ENCODE peak calls at places on chromosomes 2 and 18, in seven cellular contexts. J is erythroblast, K is lower lobe of right lung, Y is upper lobe of left lung, C is Daoy, O is HTR-8/SVneo, V is T-helper 2 cell. M is an unnamed sample.

GRCh38 chr2:191171708-191172355 is 21.0 kb upstream of the STAT4 start:
- DNase-seq in J (no peak), K (no peak), Y (no peak), C (peak), O (peak), V (no peak), M (peak)

GRCh38 chr18:12278153-12278764 is 24.1 kb downstream of the CIDEA start:
- DNase-seq in J (no peak), K (no peak), Y (no peak), C (peak), O (no peak), V (no peak), M (no peak)

GRCh38 chr2:211623096-211623495 is 915.5 kb downstream of the ERBB4 start:
- DNase-seq in J (no peak), K (no peak), Y (no peak), C (no peak), O (no peak), V (no peak), M (no peak)

GRCh38 chr2:207933396-207934045 is 91.8 kb downstream of the PLEKHM3 start:
- DNase-seq in J (no peak), K (no peak), Y (no peak), C (no peak), O (no peak), V (no peak), M (no peak)

GRCh38 chr2:114389021-114389420 is 53.4 kb upstream of the DPP10 start:
- DNase-seq in J (no peak), K (no peak), Y (no peak), C (no peak), O (no peak), V (no peak), M (no peak)

GRCh38 chr2:96159084-96159830 is 14.0 kb upstream of the DUSP2 start:
- DNase-seq in J (no peak), K (no peak), Y (peak), C (no peak), O (no peak), V (no peak), M (no peak)

GRCh38 chr2:159617651-159618050 is 1.3 kb upstream of the BAZ2B start:
- DNase-seq in J (peak), K (no peak), Y (no peak), C (peak), O (no peak), V (no peak), M (peak)

GRCh38 chr2:135245055-135245454 is 193.0 kb downstream of the RAB3GAP1 start:
- DNase-seq in J (no peak), K (no peak), Y (no peak), C (peak), O (peak), V (no peak), M (no peak)

GRCh38 chr2:190365499-190366204 is 22.3 kb downstream of the INPP1 start:
- DNase-seq in J (no peak), K (no peak), Y (no peak), C (no peak), O (no peak), V (no peak), M (no peak)

GRCh38 chr2:38633895-38634294 is 31.2 kb upstream of the HNRNPLL start:
- DNase-seq in J (no peak), K (no peak), Y (no peak), C (no peak), O (no peak), V (no peak), M (no peak)

GRCh38 chr2:148338544-148338943 is 306.0 kb upstream of the EPC2 start:
- DNase-seq in J (no peak), K (no peak), Y (no peak), C (peak), O (peak), V (no peak), M (no peak)

GRCh38 chr18:45521151-45521550 is 94.1 kb upstream of the SLC14A2 start:
- DNase-seq in J (no peak), K (no peak), Y (no peak), C (no peak), O (no peak), V (no peak), M (no peak)

GRCh38 chr2:23445450-23445868 is 60.5 kb downstream of the KLHL29 start:
- DNase-seq in J (no peak), K (no peak), Y (no peak), C (peak), O (peak), V (no peak), M (no peak)

GRCh38 chr2:60796573-60797509 is 40.8 kb downstream of the PAPOLG start:
- DNase-seq in J (no peak), K (no peak), Y (no peak), C (no peak), O (no peak), V (no peak), M (no peak)

GRCh38 chr2:105929506-105929905 is 184.8 kb downstream of the NCK2 start:
- DNase-seq in J (no peak), K (no peak), Y (no peak), C (peak), O (no peak), V (no peak), M (no peak)

GRCh38 chr2:24360963-24361330 is 611 bp upstream of the ITSN2 start:
- DNase-seq in J (no peak), K (no peak), Y (no peak), C (no peak), O (peak), V (no peak), M (no peak)

GRCh38 chr2:236903978-236904377 is 181.7 kb upstream of the COPS8 start:
- DNase-seq in J (no peak), K (no peak), Y (no peak), C (no peak), O (no peak), V (no peak), M (no peak)

GRCh38 chr2:112924348-112924747 is 13.4 kb downstream of the IL37 start:
- DNase-seq in J (no peak), K (no peak), Y (no peak), C (no peak), O (no peak), V (no peak), M (no peak)

GRCh38 chr18:21740474-21740723 is 193 bp upstream of the MIB1 start:
- DNase-seq in J (peak), K (peak), Y (peak), C (peak), O (peak), V (peak), M (no peak)

GRCh38 chr2:119231975-119232665 is 8.5 kb downstream of the STEAP3 start:
- DNase-seq in J (no peak), K (no peak), Y (no peak), C (peak), O (peak), V (no peak), M (no peak)

GRCh38 chr2:102664439-102665042 is 45.2 kb downstream of the SLC9A2 start:
- DNase-seq in J (peak), K (no peak), Y (no peak), C (peak), O (no peak), V (no peak), M (no peak)

GRCh38 chr2:200677721-200678532 is 92.1 kb downstream of the AOX1 start:
- DNase-seq in J (no peak), K (no peak), Y (no peak), C (no peak), O (no peak), V (no peak), M (no peak)

GRCh38 chr2:42862669-42863185 is 70.3 kb upstream of the HAAO start:
- DNase-seq in J (no peak), K (no peak), Y (peak), C (no peak), O (no peak), V (no peak), M (no peak)

GRCh38 chr2:3659447-3660432 is 1.7 kb downstream of the ALLC start:
- DNase-seq in J (no peak), K (no peak), Y (no peak), C (no peak), O (no peak), V (no peak), M (no peak)

GRCh38 chr2:25453199-25453903 is 111.6 kb upstream of the DNMT3A start:
- DNase-seq in J (no peak), K (no peak), Y (no peak), C (no peak), O (no peak), V (no peak), M (no peak)

GRCh38 chr2:119495948-119496347 is 28.3 kb downstream of the SCTR start:
- DNase-seq in J (no peak), K (no peak), Y (no peak), C (no peak), O (no peak), V (no peak), M (no peak)

GRCh38 chr2:31347319-31347718 is 67.2 kb downstream of the XDH start:
- DNase-seq in J (no peak), K (no peak), Y (no peak), C (no peak), O (no peak), V (no peak), M (no peak)